ENCODE peak calls at places on chromosomes 12 and 14, in six cellular contexts. One of them, this sample, is unnamed.

GRCh38 chr12:104888892-104889291 is 69.2 kb downstream of the SLC41A2 start:
- DNase-seq in PC-3: no peak
- DNase-seq in GM23248: no peak
- DNase-seq in PC-9: no peak
- DNase-seq in A549: no peak
- DNase-seq in neuronal stem cell: no peak
- DNase-seq in this sample: no peak

GRCh38 chr12:43764528-43764927 is 5.8 kb downstream of the IRAK4 start:
- DNase-seq in PC-3: no peak
- DNase-seq in GM23248: no peak
- DNase-seq in PC-9: no peak
- DNase-seq in A549: no peak
- DNase-seq in neuronal stem cell: no peak
- DNase-seq in this sample: no peak

GRCh38 chr14:53539489-53540126 is 386.5 kb upstream of the DDHD1 start:
- DNase-seq in PC-3: peak; percentile 92
- DNase-seq in GM23248: peak; percentile 77
- DNase-seq in PC-9: peak; percentile 45
- DNase-seq in A549: peak; percentile 86
- DNase-seq in neuronal stem cell: peak; percentile 80
- DNase-seq in this sample: peak; percentile 89

GRCh38 chr12:54439521-54440255 is 20.6 kb upstream of the ITGA5 start:
- DNase-seq in PC-3: peak; percentile 72
- DNase-seq in GM23248: peak; percentile 87
- DNase-seq in PC-9: peak; percentile 55
- DNase-seq in A549: peak; percentile 69
- DNase-seq in neuronal stem cell: no peak
- DNase-seq in this sample: peak; percentile 64

GRCh38 chr12:91877022-91877421 is 268.6 kb downstream of the BTG1 start:
- DNase-seq in PC-3: no peak
- DNase-seq in GM23248: peak; percentile 30
- DNase-seq in PC-9: no peak
- DNase-seq in A549: no peak
- DNase-seq in neuronal stem cell: no peak
- DNase-seq in this sample: peak; percentile 9

GRCh38 chr12:121788176-121788818 is 5.2 kb downstream of the RHOF start:
- DNase-seq in PC-3: peak; percentile 58
- DNase-seq in GM23248: no peak
- DNase-seq in PC-9: peak; percentile 84
- DNase-seq in A549: no peak
- DNase-seq in neuronal stem cell: no peak
- DNase-seq in this sample: no peak

GRCh38 chr12:114302117-114302516 is 103.8 kb downstream of the TBX5 start:
- DNase-seq in PC-3: no peak
- DNase-seq in GM23248: no peak
- DNase-seq in PC-9: no peak
- DNase-seq in A549: no peak
- DNase-seq in neuronal stem cell: no peak
- DNase-seq in this sample: no peak

GRCh38 chr12:95239216-95239615 is 21.6 kb downstream of the VEZT start:
- DNase-seq in PC-3: no peak
- DNase-seq in GM23248: no peak
- DNase-seq in PC-9: no peak
- DNase-seq in A549: no peak
- DNase-seq in neuronal stem cell: no peak
- DNase-seq in this sample: no peak

GRCh38 chr14:101828038-101828437 is 66.5 kb downstream of the PPP2R5C start:
- DNase-seq in PC-3: no peak
- DNase-seq in GM23248: no peak
- DNase-seq in PC-9: no peak
- DNase-seq in A549: no peak
- DNase-seq in neuronal stem cell: no peak
- DNase-seq in this sample: no peak

GRCh38 chr12:82931349-82932116 is 244.8 kb downstream of the TMTC2 start:
- DNase-seq in PC-3: peak; percentile 49
- DNase-seq in GM23248: no peak
- DNase-seq in PC-9: no peak
- DNase-seq in A549: no peak
- DNase-seq in neuronal stem cell: peak; percentile 6
- DNase-seq in this sample: peak; percentile 21

GRCh38 chr14:100438678-100439592 is 115.8 kb downstream of the SLC25A47 start:
- DNase-seq in PC-3: peak; percentile 96
- DNase-seq in GM23248: peak; percentile 97
- DNase-seq in PC-9: peak; percentile 92
- DNase-seq in A549: peak; percentile 89
- DNase-seq in neuronal stem cell: no peak
- DNase-seq in this sample: no peak

GRCh38 chr12:77782034-77782433 is 48.7 kb upstream of the NAV3 start:
- DNase-seq in PC-3: no peak
- DNase-seq in GM23248: no peak
- DNase-seq in PC-9: no peak
- DNase-seq in A549: no peak
- DNase-seq in neuronal stem cell: no peak
- DNase-seq in this sample: no peak

GRCh38 chr12:105451211-105451610 is 120.7 kb downstream of the C12orf75 start:
- DNase-seq in PC-3: no peak
- DNase-seq in GM23248: peak; percentile 92
- DNase-seq in PC-9: no peak
- DNase-seq in A549: no peak
- DNase-seq in neuronal stem cell: no peak
- DNase-seq in this sample: no peak

GRCh38 chr14:100533647-100534485 is 53.4 kb downstream of the BEGAIN start:
- DNase-seq in PC-3: no peak
- DNase-seq in GM23248: peak; percentile 48
- DNase-seq in PC-9: no peak
- DNase-seq in A549: no peak
- DNase-seq in neuronal stem cell: no peak
- DNase-seq in this sample: no peak

GRCh38 chr12:56487448-56488040 is 417 bp downstream of the GLS2 start:
- DNase-seq in PC-3: peak; percentile 41
- DNase-seq in GM23248: peak; percentile 48
- DNase-seq in PC-9: no peak
- DNase-seq in A549: no peak
- DNase-seq in neuronal stem cell: no peak
- DNase-seq in this sample: peak; percentile 66

GRCh38 chr14:88961214-88961613 is 136.8 kb downstream of the TTC8 start:
- DNase-seq in PC-3: no peak
- DNase-seq in GM23248: no peak
- DNase-seq in PC-9: no peak
- DNase-seq in A549: no peak
- DNase-seq in neuronal stem cell: no peak
- DNase-seq in this sample: no peak

GRCh38 chr14:51525705-51526104 is 126.0 kb upstream of the FRMD6 start:
- DNase-seq in PC-3: peak; percentile 13
- DNase-seq in GM23248: no peak
- DNase-seq in PC-9: no peak
- DNase-seq in A549: no peak
- DNase-seq in neuronal stem cell: no peak
- DNase-seq in this sample: no peak

GRCh38 chr12:47361389-47362031 is 281.8 kb upstream of the AMIGO2 start:
- DNase-seq in PC-3: no peak
- DNase-seq in GM23248: no peak
- DNase-seq in PC-9: no peak
- DNase-seq in A549: peak; percentile 40
- DNase-seq in neuronal stem cell: no peak
- DNase-seq in this sample: no peak

GRCh38 chr12:126454581-126454980 is 1389.3 kb downstream of the AACS start:
- DNase-seq in PC-3: no peak
- DNase-seq in GM23248: no peak
- DNase-seq in PC-9: no peak
- DNase-seq in A549: no peak
- DNase-seq in neuronal stem cell: no peak
- DNase-seq in this sample: no peak

GRCh38 chr12:56257491-56258067 is 605 bp downstream of the ANKRD52 start:
- DNase-seq in PC-3: peak; percentile 53
- DNase-seq in GM23248: peak; percentile 59
- DNase-seq in PC-9: no peak
- DNase-seq in A549: peak; percentile 44
- DNase-seq in neuronal stem cell: peak; percentile 41
- DNase-seq in this sample: peak; percentile 78

DNA sequence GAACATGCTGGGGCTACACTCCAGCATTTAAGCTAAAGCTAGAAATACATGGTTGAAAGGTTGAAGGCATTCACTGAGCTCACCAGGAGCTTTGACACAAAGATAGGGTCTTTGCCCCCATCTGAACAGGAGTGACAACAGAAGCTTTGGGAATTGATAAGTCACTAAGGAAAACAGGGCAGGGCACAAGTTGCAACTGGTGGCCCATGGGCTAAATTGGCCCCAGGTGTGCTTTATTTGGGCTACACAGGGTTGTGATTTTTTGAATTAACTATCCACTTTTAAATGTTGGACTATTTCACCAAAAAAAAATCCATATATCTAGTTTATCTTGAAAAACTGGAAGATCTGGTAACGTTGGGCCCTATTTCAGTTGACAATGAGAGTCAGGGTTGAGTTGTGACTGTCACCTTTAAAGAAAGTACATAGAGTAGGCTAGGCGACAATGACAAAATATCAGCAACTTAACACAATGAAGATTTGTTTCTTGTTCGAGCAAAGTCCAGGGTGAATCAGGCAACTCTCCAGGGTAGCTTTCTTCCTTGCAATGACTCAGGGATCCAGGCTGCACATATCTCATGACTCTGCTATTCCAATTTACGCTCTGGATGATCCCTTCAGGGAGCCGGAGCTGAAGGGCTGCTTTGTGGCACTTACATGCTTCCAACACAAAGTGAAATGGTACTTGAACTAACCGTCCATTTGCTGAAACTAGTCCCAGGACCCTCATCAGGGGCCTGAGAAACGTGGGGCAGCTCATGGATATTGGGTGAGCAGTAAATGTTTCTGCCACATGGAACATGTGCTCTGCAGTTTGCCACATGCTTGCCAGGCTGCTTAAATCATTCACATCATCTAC is 13.3 kb upstream of the EIF4B start:
- DNase-seq in PC-3: peak; percentile 83
- DNase-seq in GM23248: peak; percentile 67
- DNase-seq in PC-9: peak; percentile 85
- DNase-seq in A549: peak; percentile 92
- DNase-seq in neuronal stem cell: no peak
- DNase-seq in this sample: no peak
- H3K4me2 ChIP-seq in PC-3: peak overlapping the region; percentile 43
- H3K4me2 ChIP-seq in GM23248: no peak overlapping the region
- H3K4me2 ChIP-seq in PC-9: peak overlapping the region; percentile 74
- H3K4me2 ChIP-seq in A549: peak overlapping the region; percentile 61
- H3K4me2 ChIP-seq in neuronal stem cell: no peak overlapping the region
- H3K4me2 ChIP-seq in this sample: no peak overlapping the region

GRCh38 chr14:24141030-24141880 is at the start of gene EMC9:
- DNase-seq in PC-3: peak; percentile 99
- DNase-seq in GM23248: peak; percentile 100
- DNase-seq in PC-9: peak; percentile 88
- DNase-seq in A549: peak; percentile 99
- DNase-seq in neuronal stem cell: peak; percentile 99
- DNase-seq in this sample: peak; percentile 100

GRCh38 chr14:24136684-24137528 is 912 bp downstream of the PSME1 start:
- DNase-seq in PC-3: peak; percentile 19
- DNase-seq in GM23248: no peak
- DNase-seq in PC-9: no peak
- DNase-seq in A549: no peak
- DNase-seq in neuronal stem cell: no peak
- DNase-seq in this sample: no peak

GRCh38 chr14:24138396-24139271 is 2.6 kb downstream of the PSME1 start:
- DNase-seq in PC-3: no peak
- DNase-seq in GM23248: no peak
- DNase-seq in PC-9: no peak
- DNase-seq in A549: no peak
- DNase-seq in neuronal stem cell: no peak
- DNase-seq in this sample: no peak

GRCh38 chr14:24137529-24138395 is 1.8 kb downstream of the PSME1 start:
- DNase-seq in PC-3: no peak
- DNase-seq in GM23248: no peak
- DNase-seq in PC-9: no peak
- DNase-seq in A549: no peak
- DNase-seq in neuronal stem cell: no peak
- DNase-seq in this sample: no peak

DNA sequence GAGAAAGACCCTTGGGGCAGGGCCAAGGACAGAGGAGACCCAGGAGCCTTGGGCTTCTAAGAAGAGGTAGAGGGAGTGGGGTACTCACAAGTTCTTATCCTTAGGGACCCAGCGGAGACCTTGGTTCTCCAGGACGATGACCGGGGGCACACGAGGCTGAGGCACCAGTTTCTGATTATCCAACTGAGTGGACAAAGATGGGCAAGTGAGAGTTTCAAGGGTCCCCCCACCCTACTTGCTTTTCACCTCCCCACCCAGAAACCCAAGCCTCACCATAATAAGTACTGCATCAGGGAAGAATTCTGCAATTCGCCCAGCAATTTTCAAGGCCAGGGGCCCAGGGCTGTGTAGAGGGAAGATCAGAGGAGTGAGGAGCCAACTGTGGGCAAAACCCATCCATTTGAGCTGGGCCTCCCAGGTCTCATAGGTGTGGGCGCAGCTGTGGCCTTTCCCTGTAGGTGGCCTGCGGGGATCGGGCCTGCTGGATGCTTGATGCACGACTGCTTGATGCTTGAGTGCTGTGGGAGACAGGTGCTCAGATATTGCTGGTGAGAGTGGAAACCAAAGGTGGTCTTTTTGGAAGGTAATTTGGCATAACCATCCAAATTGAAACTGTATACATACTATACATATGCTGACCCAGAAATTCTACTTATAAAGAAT is 2.0 kb downstream of the EMC9 start:
- DNase-seq in PC-3: peak; percentile 35
- DNase-seq in GM23248: no peak
- DNase-seq in PC-9: no peak
- DNase-seq in A549: peak; percentile 38
- DNase-seq in neuronal stem cell: no peak
- DNase-seq in this sample: no peak
- H3K4me3 ChIP-seq in PC-3: peak overlapping the region; percentile 91
- H3K4me3 ChIP-seq in GM23248: peak overlapping the region; percentile 93
- H3K4me3 ChIP-seq in PC-9: peak overlapping the region; percentile 74
- H3K4me3 ChIP-seq in A549: peak overlapping the region; percentile 59
- H3K4me3 ChIP-seq in neuronal stem cell: peak overlapping the region; percentile 11
- H3K4me3 ChIP-seq in this sample: peak overlapping the region; percentile 96

GRCh38 chr12:66459944-66460482 is 157.7 kb downstream of the HELB start:
- DNase-seq in PC-3: no peak
- DNase-seq in GM23248: no peak
- DNase-seq in PC-9: no peak
- DNase-seq in A549: no peak
- DNase-seq in neuronal stem cell: no peak
- DNase-seq in this sample: no peak
- H3K4me2 ChIP-seq in PC-3: no peak overlapping the region
- H3K4me2 ChIP-seq in GM23248: no peak overlapping the region
- H3K4me2 ChIP-seq in PC-9: no peak overlapping the region
- H3K4me2 ChIP-seq in A549: no peak overlapping the region
- H3K4me2 ChIP-seq in neuronal stem cell: no peak overlapping the region
- H3K4me2 ChIP-seq in this sample: no peak overlapping the region

GRCh38 chr14:104117341-104118005 is 20.9 kb upstream of the KIF26A start:
- DNase-seq in PC-3: no peak
- DNase-seq in GM23248: no peak
- DNase-seq in PC-9: no peak
- DNase-seq in A549: no peak
- DNase-seq in neuronal stem cell: no peak
- DNase-seq in this sample: peak; percentile 44
- H3K4me3 ChIP-seq in PC-3: peak overlapping the region; percentile 63
- H3K4me3 ChIP-seq in GM23248: no peak overlapping the region
- H3K4me3 ChIP-seq in PC-9: peak overlapping the region; percentile 92
- H3K4me3 ChIP-seq in A549: peak overlapping the region; percentile 54
- H3K4me3 ChIP-seq in neuronal stem cell: no peak overlapping the region
- H3K4me3 ChIP-seq in this sample: peak overlapping the region; percentile 44

GRCh38 chr14:24369463-24369862 is 1.5 kb downstream of the NFATC4 start:
- DNase-seq in PC-3: no peak
- DNase-seq in GM23248: no peak
- DNase-seq in PC-9: no peak
- DNase-seq in A549: no peak
- DNase-seq in neuronal stem cell: no peak
- DNase-seq in this sample: no peak
- H3K4me2 ChIP-seq in PC-3: no peak overlapping the region
- H3K4me2 ChIP-seq in GM23248: peak overlapping the region; percentile 88
- H3K4me2 ChIP-seq in PC-9: no peak overlapping the region
- H3K4me2 ChIP-seq in A549: no peak overlapping the region
- H3K4me2 ChIP-seq in neuronal stem cell: peak overlapping the region; percentile 74
- H3K4me2 ChIP-seq in this sample: peak overlapping the region; percentile 85

This sample was measured in neural progenitor cell.